ENCODE peak calls at places on chromosomes 5 and 9, in six cellular contexts. W, V, A, R, K and O are unnamed samples.

GRCh38 chr5:151591144-151591819 is at the start of gene FAT2:
- DNase-seq in K (no peak), R (no peak), A (peak), V (no peak), W (no peak), O (no peak)

GRCh38 chr9:33375238-33375840 is 27.0 kb downstream of the AQP7 start:
- DNase-seq in W (no peak), V (no peak), A (no peak), R (no peak), K (no peak), O (no peak)

GRCh38 chr5:177546262-177546741 is 8.1 kb downstream of the FAM193B start:
- DNase-seq in A (peak), K (no peak), V (peak), R (peak), W (peak), O (no peak)

GRCh38 chr9:129467004-129467588 is 153.8 kb downstream of the C9orf50 start:
- DNase-seq in R (no peak), V (no peak), A (no peak), W (no peak), K (no peak), O (no peak)

GRCh38 chr5:174767670-174768069 is 43.3 kb downstream of the MSX2 start:
- DNase-seq in V (no peak), W (no peak), R (no peak), K (no peak), A (no peak), O (no peak)

GRCh38 chr5:54985301-54986268 is at the start of gene ESM1:
- DNase-seq in W (peak), R (peak), A (peak), V (peak), K (no peak), O (no peak)

GRCh38 chr5:56412601-56413379 is 179.7 kb upstream of the ANKRD55 start:
- DNase-seq in V (no peak), R (no peak), K (no peak), W (peak), A (no peak), O (no peak)

GRCh38 chr5:102832445-102832844 is 77.3 kb downstream of the PAM start:
- DNase-seq in K (no peak), R (no peak), V (no peak), W (peak), A (no peak), O (no peak)

GRCh38 chr5:132662925-132663770 is 5.2 kb downstream of the IL13 start:
- DNase-seq in V (peak), R (no peak), K (no peak), A (peak), W (peak), O (no peak)

GRCh38 chr9:119368681-119369581 is at the start of gene BRINP1:
- DNase-seq in W (peak), R (no peak), V (peak), K (no peak), A (peak), O (no peak)

GRCh38 chr5:175253597-175253996 is 190.4 kb downstream of the DRD1 start:
- DNase-seq in R (peak), V (no peak), W (no peak), A (no peak), K (no peak), O (no peak)

GRCh38 chr9:38761334-38761733 is 41.4 kb upstream of the FAM240B start:
- DNase-seq in R (no peak), K (no peak), V (no peak), W (peak), A (no peak), O (no peak)

GRCh38 chr9:91405343-91406077 is 18.1 kb downstream of the NFIL3 start:
- DNase-seq in R (no peak), K (no peak), W (no peak), V (no peak), A (no peak), O (no peak)

GRCh38 chr9:120603601-120604000 is 23.6 kb upstream of the CDK5RAP2 start:
- DNase-seq in A (no peak), K (no peak), V (no peak), R (no peak), W (no peak), O (no peak)

GRCh38 chr5:103295424-103295823 is 36.9 kb downstream of the MACIR start:
- DNase-seq in A (no peak), K (no peak), V (no peak), W (no peak), R (no peak), O (no peak)

GRCh38 chr5:24735284-24735683 is 90.5 kb upstream of the CDH10 start:
- DNase-seq in K (no peak), R (no peak), V (no peak), W (no peak), A (no peak), O (no peak)

GRCh38 chr9:27534131-27534530 is 4.5 kb upstream of the MOB3B start:
- DNase-seq in W (no peak), R (no peak), K (no peak), V (no peak), A (no peak), O (no peak)

GRCh38 chr5:16050414-16050813 is 129.2 kb downstream of the MARCHF11 start:
- DNase-seq in V (no peak), K (no peak), A (no peak), W (no peak), R (no peak), O (no peak)

GRCh38 chr9:136757328-136757727 is 715 bp downstream of the LCN8 start:
- DNase-seq in R (no peak), K (no peak), A (no peak), W (no peak), V (no peak), O (no peak)

GRCh38 chr9:131627846-131628820 is 82.8 kb downstream of the PRRT1B start:
- DNase-seq in K (peak), R (no peak), A (peak), W (peak), V (no peak), O (no peak)

GRCh38 chr9:23812673-23813072 is 13.4 kb downstream of the ELAVL2 start:
- DNase-seq in W (no peak), K (no peak), A (no peak), R (no peak), V (no peak), O (no peak)